ENCODE peak calls at places on chromosomes 1 and 21, in seven cellular contexts. K is HL-60, C is cardiac muscle cell, U is adrenal gland, S is fibroblast of the aortic adventitia, B is esophagus squamous epithelium, G is astrocyte. F is an unnamed sample.

GRCh38 chr1:7247158-7247557 is 461.9 kb downstream of the CAMTA1 start:
- DNase-seq in K (no peak), C (no peak), U (peak; percentile 36), S (no peak), B (no peak), G (no peak), F (no peak)

GRCh38 chr1:41496080-41497055 is 11.9 kb upstream of the EDN2 start:
- DNase-seq in K (peak; percentile 47), C (peak; percentile 96), U (peak; percentile 92), S (peak; percentile 81), B (no peak), G (peak; percentile 72), F (peak; percentile 92)

GRCh38 chr1:9444532-9444931 is 94.7 kb upstream of the SLC25A33 start:
- DNase-seq in K (no peak), C (no peak), U (no peak), S (no peak), B (no peak), G (no peak), F (no peak)

GRCh38 chr21:37450385-37451044 is 83.9 kb downstream of the DYRK1A start:
- DNase-seq in K (no peak), C (no peak), U (no peak), S (peak; percentile 40), B (no peak), G (peak; percentile 62), F (peak; percentile 30)

GRCh38 chr1:59393211-59394180 is 96.6 kb downstream of the FGGY start:
- DNase-seq in K (no peak), C (peak; percentile 75), U (peak; percentile 91), S (peak; percentile 94), B (no peak), G (peak; percentile 95), F (peak; percentile 90)

GRCh38 chr1:2232916-2233438 is 4.9 kb downstream of the SKI start:
- DNase-seq in K (peak; percentile 24), C (no peak), U (no peak), S (no peak), B (no peak), G (no peak), F (peak; percentile 29)

GRCh38 chr1:220788146-220788545 is 1.4 kb downstream of the MTARC1 start:
- DNase-seq in K (no peak), C (no peak), U (no peak), S (no peak), B (no peak), G (peak; percentile 15), F (no peak)

GRCh38 chr1:22196641-22197040 is 53.7 kb upstream of the WNT4 start:
- DNase-seq in K (no peak), C (no peak), U (no peak), S (no peak), B (no peak), G (no peak), F (no peak)

GRCh38 chr1:107138767-107139445 is 1.9 kb upstream of the NTNG1 start:
- DNase-seq in K (no peak), C (no peak), U (no peak), S (no peak), B (no peak), G (peak; percentile 67), F (no peak)

GRCh38 chr1:101112051-101112770 is 86.6 kb upstream of the DPH5 start:
- DNase-seq in K (peak; percentile 73), C (no peak), U (peak; percentile 58), S (no peak), B (peak; percentile 6), G (no peak), F (peak; percentile 26)

GRCh38 chr1:36561365-36561731 is 78.6 kb upstream of the CSF3R start:
- DNase-seq in K (no peak), C (no peak), U (no peak), S (no peak), B (no peak), G (no peak), F (no peak)

GRCh38 chr1:10900691-10901090 is 104.2 kb upstream of the CASZ1 start:
- DNase-seq in K (no peak), C (no peak), U (no peak), S (peak; percentile 12), B (no peak), G (no peak), F (no peak)

GRCh38 chr1:30695481-30695880 is 27.9 kb downstream of the MATN1 start:
- DNase-seq in K (no peak), C (no peak), U (no peak), S (peak; percentile 83), B (no peak), G (no peak), F (no peak)

GRCh38 chr1:182570611-182570970 is 18.5 kb downstream of the RNASEL start:
- DNase-seq in K (no peak), C (no peak), U (no peak), S (no peak), B (no peak), G (no peak), F (no peak)

GRCh38 chr1:223844962-223845809 is 561 bp downstream of the TP53BP2 start:
- DNase-seq in K (peak; percentile 52), C (peak; percentile 65), U (peak; percentile 69), S (peak; percentile 60), B (peak; percentile 53), G (peak; percentile 47), F (peak; percentile 75)

GRCh38 chr1:224525411-224526040 is 90.6 kb upstream of the CNIH3 start:
- DNase-seq in K (no peak), C (no peak), U (no peak), S (peak; percentile 83), B (no peak), G (peak; percentile 81), F (no peak)

GRCh38 chr1:46246548-46247432 is 773 bp upstream of the RAD54L start:
- DNase-seq in K (peak; percentile 59), C (no peak), U (peak; percentile 79), S (peak; percentile 42), B (no peak), G (peak; percentile 54), F (peak; percentile 46)

GRCh38 chr1:197355248-197355995 is 87.4 kb downstream of the CRB1 start:
- DNase-seq in K (no peak), C (no peak), U (no peak), S (no peak), B (no peak), G (no peak), F (no peak)

GRCh38 chr1:177008653-177009052 is 155.9 kb downstream of the ASTN1 start:
- DNase-seq in K (no peak), C (no peak), U (no peak), S (no peak), B (no peak), G (no peak), F (no peak)

GRCh38 chr1:41878911-41879310 is 39.8 kb downstream of the HIVEP3 start:
- DNase-seq in K (no peak), C (no peak), U (no peak), S (no peak), B (no peak), G (no peak), F (no peak)

GRCh38 chr1:98119793-98120192 is 199.0 kb upstream of the DPYD start:
- DNase-seq in K (no peak), C (peak; percentile 69), U (peak; percentile 50), S (no peak), B (no peak), G (peak; percentile 8), F (peak; percentile 43)

DNA sequence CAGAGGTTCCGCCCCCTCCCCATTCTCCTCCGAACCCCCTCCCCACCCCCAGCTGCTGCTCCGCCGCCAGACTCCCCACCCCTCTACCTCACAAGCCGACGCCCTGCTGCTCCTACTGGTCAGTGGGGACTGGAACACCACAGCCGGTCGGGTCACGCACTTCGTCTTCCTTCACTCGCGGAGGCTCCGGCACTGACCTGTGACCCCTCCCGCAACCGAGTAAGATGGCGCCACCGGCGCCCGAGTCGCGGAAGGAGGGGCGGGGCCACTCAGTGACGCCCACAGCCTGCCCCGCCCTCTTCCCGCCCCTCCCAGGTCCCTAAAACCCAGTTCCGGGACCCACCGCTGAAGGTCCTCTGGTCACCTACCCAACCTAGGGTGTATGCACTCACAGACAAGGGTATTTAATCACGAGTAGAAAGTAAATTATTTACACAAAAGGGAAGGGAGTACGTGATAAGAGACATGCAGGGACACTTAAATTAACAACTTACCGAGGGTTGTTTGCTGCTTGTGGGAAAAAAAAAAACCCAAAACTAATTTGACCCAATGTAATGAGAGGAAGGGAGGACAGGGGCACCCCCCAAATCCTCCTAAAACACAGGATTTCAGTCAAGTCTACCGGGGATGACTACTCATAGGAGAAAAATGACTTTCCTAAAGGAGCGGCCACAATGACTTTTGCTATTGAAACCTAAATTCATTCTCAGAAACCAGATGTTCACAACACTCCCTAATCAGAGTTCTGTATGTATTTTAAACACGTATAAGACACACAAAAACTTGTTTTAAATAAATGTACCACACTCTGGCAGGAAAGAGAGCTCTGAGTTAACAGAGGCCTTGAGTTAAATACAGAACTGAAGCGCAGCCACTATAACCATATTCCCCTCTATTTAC is at the start of gene RIT1:
- DNase-seq in K (peak; percentile 82), C (peak; percentile 90), U (peak; percentile 92), S (peak; percentile 74), B (peak; percentile 34), G (peak; percentile 55), F (peak; percentile 78)
- TF ChIP-seq CTCF in K (no peak), C (no peak), U (peak; percentile 18), S (peak; percentile 16), B (peak; percentile 8), G (no peak), F (no peak)

GRCh38 chr1:16146888-16147614 is 8.8 kb downstream of the EPHA2 start:
- DNase-seq in K (no peak), C (peak; percentile 45), U (peak; percentile 83), S (peak; percentile 75), B (no peak), G (peak; percentile 85), F (peak; percentile 58)
- H3K4me3 ChIP-seq in K (no peak overlapping the region), C (no peak overlapping the region), U (no peak overlapping the region), S (no peak overlapping the region), B (peak overlapping the region; percentile 29), G (peak overlapping the region; percentile 31), F (no peak overlapping the region)

GRCh38 chr1:75258351-75258750 is 124.2 kb downstream of the LHX8 start:
- DNase-seq in K (no peak), C (no peak), U (no peak), S (no peak), B (no peak), G (no peak), F (no peak)

DNA sequence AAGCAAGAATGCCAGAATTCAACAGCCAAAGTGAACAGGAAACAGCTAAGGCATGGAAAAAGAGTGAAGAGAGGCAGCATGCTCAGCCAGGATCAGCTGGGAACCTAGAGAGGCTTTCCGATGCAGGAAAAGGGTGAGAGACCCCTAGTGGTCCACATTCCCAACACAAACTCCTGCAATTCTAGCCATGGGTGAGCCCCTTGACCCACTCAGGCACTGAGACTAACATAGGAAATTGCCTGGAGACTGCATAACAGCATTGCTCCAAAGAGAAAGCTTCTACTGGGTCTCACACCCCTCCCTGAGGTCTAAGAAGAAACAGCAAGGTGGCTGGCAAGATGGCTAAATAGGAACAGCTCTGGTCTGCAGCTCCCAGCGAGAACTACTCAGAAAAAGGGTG is 123.2 kb downstream of the LHX8 start:
- DNase-seq in K (no peak), C (peak; percentile 24), U (no peak), S (no peak), B (no peak), G (no peak), F (no peak)
- TF ChIP-seq CTCF in K (no peak), C (no peak), U (no peak), S (no peak), B (no peak), G (no peak), F (no peak)

GRCh38 chr21:42534901-42535378 is 21.3 kb downstream of the SLC37A1 start:
- DNase-seq in K (no peak), C (no peak), U (no peak), S (no peak), B (no peak), G (no peak), F (no peak)
- H3K4me3 ChIP-seq in K (no peak overlapping the region), C (no peak overlapping the region), U (no peak overlapping the region), S (no peak overlapping the region), B (no peak overlapping the region), G (no peak overlapping the region), F (no peak overlapping the region)